ENCODE peak calls at places on chromosomes 1 and 21, in six cellular contexts. Q is AG04449, V is HFF-Myc, S is coronary artery, F is lower lobe of right lung, B is GM12864. R is an unnamed sample.

GRCh38 chr1:239388578-239388977 is 2.2 kb downstream of the CHRM3 start:
- DNase-seq in B (no peak), S (no peak), V (no peak), F (no peak), Q (no peak), R (no peak)

GRCh38 chr1:150551784-150552691 is 2.8 kb downstream of the ADAMTSL4 start:
- DNase-seq in Q (no peak), V (no peak), B (no peak), S (peak), F (peak), R (peak)

GRCh38 chr1:59146651-59147358 is 150.1 kb upstream of the FGGY start:
- DNase-seq in F (peak), V (no peak), B (no peak), S (peak), Q (no peak), R (peak)

GRCh38 chr21:41611966-41612606 is 104.1 kb upstream of the TMPRSS2 start:
- DNase-seq in Q (no peak), F (no peak), B (no peak), V (no peak), S (no peak), R (no peak)

GRCh38 chr1:44603718-44604117 is 70.6 kb downstream of the TMEM53 start:
- DNase-seq in F (no peak), S (no peak), Q (no peak), B (no peak), V (no peak), R (no peak)

GRCh38 chr21:31713973-31714740 is 17.8 kb downstream of the SCAF4 start:
- DNase-seq in Q (no peak), F (no peak), V (no peak), S (no peak), B (no peak), R (peak)

GRCh38 chr1:205536759-205537361 is 32.4 kb downstream of the CDK18 start:
- DNase-seq in F (peak), S (peak), Q (no peak), V (no peak), B (no peak), R (no peak)

GRCh38 chr1:81157686-81158085 is 643.0 kb upstream of the ADGRL2 start:
- DNase-seq in V (no peak), B (no peak), S (no peak), Q (no peak), F (no peak), R (no peak)

GRCh38 chr1:52917591-52917990 is 3.9 kb downstream of the ECHDC2 start:
- DNase-seq in V (no peak), F (no peak), S (no peak), Q (no peak), B (no peak), R (no peak)

GRCh38 chr1:52919720-52920199 is 1.8 kb downstream of the ECHDC2 start:
- DNase-seq in V (no peak), F (no peak), S (no peak), B (no peak), Q (no peak), R (no peak)

GRCh38 chr1:52918201-52918600 is 3.3 kb downstream of the ECHDC2 start:
- DNase-seq in F (no peak), B (no peak), V (no peak), S (no peak), Q (no peak), R (no peak)

GRCh38 chr1:52919051-52919719 is 2.4 kb downstream of the ECHDC2 start:
- DNase-seq in F (no peak), V (no peak), S (no peak), Q (no peak), B (no peak), R (no peak)

DNA sequence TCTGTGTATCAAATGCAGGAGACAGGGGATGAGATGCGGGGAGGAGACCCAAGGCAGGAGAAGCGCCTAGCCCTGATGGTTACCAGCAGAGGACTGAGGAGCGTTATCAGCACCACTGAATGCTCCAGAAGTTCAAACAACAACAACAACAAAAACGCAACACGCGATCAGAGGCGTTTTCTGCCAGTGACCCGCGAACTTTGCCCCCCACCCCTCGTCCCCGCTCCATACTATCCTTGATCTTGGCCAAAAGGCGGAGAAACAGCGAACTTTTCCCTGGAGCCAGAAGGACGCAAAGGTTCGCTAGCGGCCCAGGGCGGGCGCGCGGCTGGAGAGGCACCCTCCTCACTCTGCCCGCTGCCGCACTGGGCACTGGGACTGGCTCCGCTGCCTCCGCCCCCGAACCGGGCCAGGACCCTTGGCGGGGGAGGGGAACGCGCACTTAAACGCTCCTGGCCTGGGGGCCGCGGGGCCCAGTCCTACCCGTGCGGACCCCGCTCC is 699 bp downstream of the ECHDC2 start:
- DNase-seq in V (no peak), B (no peak), F (peak), S (no peak), Q (no peak), R (no peak)
- H3K4me3 ChIP-seq in V (peak), B (no peak), F (peak), S (peak), Q (peak), R (peak)

GRCh38 chr1:148357037-148357436 is 126.1 kb downstream of the PPIAL4G start:
- DNase-seq in B (no peak), V (no peak), Q (no peak), F (no peak), S (no peak), R (no peak)

GRCh38 chr1:148367596-148367995 is 115.5 kb downstream of the PPIAL4G start:
- DNase-seq in F (no peak), B (no peak), Q (no peak), S (no peak), V (no peak), R (no peak)

GRCh38 chr1:148362930-148363810 is 119.9 kb downstream of the PPIAL4G start:
- DNase-seq in B (no peak), S (no peak), F (no peak), V (no peak), Q (no peak), R (no peak)

DNA sequence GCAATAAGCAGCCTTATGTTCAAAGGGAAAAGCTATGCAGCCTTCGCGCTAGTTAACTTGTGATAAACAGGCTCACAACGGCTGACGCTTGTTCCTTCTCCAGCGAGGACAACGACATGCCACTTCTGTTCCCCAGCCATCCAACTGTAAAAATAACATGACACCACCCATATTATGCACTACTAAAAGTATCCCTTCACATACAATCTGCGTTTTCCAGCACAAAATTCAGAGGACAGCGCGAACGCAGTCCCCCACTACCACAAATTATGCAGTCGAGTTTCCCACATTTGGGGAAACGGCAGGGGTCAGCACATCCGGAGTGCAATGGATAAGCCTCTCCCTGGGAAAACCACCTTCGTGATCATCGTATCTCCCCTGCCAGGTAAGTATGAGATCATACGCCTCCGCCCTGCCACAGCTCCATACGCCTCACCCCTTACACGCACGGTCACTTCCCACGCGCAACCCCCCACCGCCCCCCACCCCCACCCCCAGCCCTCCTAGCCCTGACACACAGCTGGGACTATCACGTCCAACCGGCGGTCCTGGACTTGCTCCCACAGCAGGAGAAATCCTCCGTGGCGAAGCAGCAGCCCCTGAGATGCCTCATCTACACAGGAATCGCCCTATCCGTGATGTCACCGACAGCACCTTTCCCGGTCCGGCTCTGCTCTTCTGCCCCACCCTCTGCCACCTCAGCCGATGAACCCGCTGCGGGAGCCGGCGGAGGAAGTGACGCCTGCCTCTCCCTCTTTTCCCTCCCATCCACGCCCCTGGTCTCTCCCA is 120.8 kb downstream of the PPIAL4G start:
- DNase-seq in S (no peak), F (peak), V (no peak), Q (no peak), B (no peak), R (peak)
- H3K4me3 ChIP-seq in S (peak), F (peak), V (no peak), Q (no peak), B (no peak), R (peak)

DNA sequence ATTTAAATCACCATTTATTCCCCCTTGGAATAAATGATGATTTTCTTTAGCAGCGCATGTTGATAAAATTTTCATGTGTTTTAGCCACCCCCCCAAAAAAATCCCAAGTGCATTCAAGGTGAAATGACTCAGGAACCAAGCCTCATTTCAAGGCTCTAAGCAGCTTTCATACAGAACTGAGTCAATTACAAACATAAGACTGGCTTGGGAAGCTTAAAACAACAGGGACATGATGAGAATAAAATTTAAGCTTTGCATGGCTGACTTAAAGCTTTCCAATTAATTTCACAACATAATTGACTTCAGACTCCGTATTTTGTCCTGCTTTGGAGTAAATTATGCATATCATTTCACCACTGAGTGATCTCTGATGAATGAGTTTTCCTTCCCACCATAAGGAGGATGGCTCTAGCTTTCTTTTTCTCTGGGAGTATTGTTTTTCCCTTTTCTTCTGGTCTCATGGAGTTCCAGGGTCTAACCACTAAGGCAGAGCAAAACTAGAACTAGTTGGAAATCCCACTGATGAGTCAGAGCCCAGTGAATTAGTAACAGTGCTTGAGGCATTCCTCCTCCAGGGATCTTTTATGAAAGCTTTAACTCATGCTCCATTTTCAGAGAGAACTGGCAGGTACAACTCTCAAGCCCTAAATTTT is 72.8 kb downstream of the XCL2 start:
- DNase-seq in Q (peak), S (no peak), F (no peak), B (no peak), V (peak), R (no peak)
- H3K4me3 ChIP-seq in Q (peak), S (no peak), F (no peak), B (no peak), V (no peak), R (no peak)

GRCh38 chr1:46128336-46128735 is 4.1 kb downstream of the PIK3R3 start:
- DNase-seq in B (no peak), F (no peak), V (no peak), S (no peak), Q (no peak), R (no peak)
- H3K4me3 ChIP-seq in B (no peak), F (peak), V (no peak), S (no peak), Q (no peak), R (no peak)

R was measured in CD4-positive, CD25-positive, alpha-beta regulatory T cell.